ENCODE peak calls at places on chromosomes 5 and 9, in seven cellular contexts. One of them, this sample, is unnamed.

GRCh38 chr5:109855056-109855455 is 165.3 kb downstream of the MAN2A1 start:
- DNase-seq in epithelial cell of esophagus: peak
- DNase-seq in aorta: no peak
- DNase-seq in right lobe of liver: no peak
- DNase-seq in cardiac muscle cell: no peak
- DNase-seq in tibial artery: no peak
- DNase-seq in right atrium auricular region: no peak
- DNase-seq in this sample: no peak

GRCh38 chr5:109718216-109718615 is 28.5 kb downstream of the MAN2A1 start:
- DNase-seq in epithelial cell of esophagus: peak
- DNase-seq in aorta: no peak
- DNase-seq in right lobe of liver: no peak
- DNase-seq in cardiac muscle cell: no peak
- DNase-seq in tibial artery: no peak
- DNase-seq in right atrium auricular region: no peak
- DNase-seq in this sample: no peak

GRCh38 chr5:89133975-89134374 is 251.0 kb upstream of the MEF2C start:
- DNase-seq in epithelial cell of esophagus: no peak
- DNase-seq in aorta: no peak
- DNase-seq in right lobe of liver: no peak
- DNase-seq in cardiac muscle cell: no peak
- DNase-seq in tibial artery: no peak
- DNase-seq in right atrium auricular region: no peak
- DNase-seq in this sample: no peak

GRCh38 chr5:32679218-32679617 is 31.9 kb upstream of the NPR3 start:
- DNase-seq in epithelial cell of esophagus: peak
- DNase-seq in aorta: no peak
- DNase-seq in right lobe of liver: no peak
- DNase-seq in cardiac muscle cell: no peak
- DNase-seq in tibial artery: no peak
- DNase-seq in right atrium auricular region: no peak
- DNase-seq in this sample: no peak

GRCh38 chr5:16457853-16458252 is 7.7 kb downstream of the ZNF622 start:
- DNase-seq in epithelial cell of esophagus: no peak
- DNase-seq in aorta: no peak
- DNase-seq in right lobe of liver: no peak
- DNase-seq in cardiac muscle cell: no peak
- DNase-seq in tibial artery: no peak
- DNase-seq in right atrium auricular region: no peak
- DNase-seq in this sample: no peak

GRCh38 chr5:142492781-142493281 is 168.0 kb upstream of the SPRY4 start:
- DNase-seq in epithelial cell of esophagus: no peak
- DNase-seq in aorta: no peak
- DNase-seq in right lobe of liver: no peak
- DNase-seq in cardiac muscle cell: no peak
- DNase-seq in tibial artery: no peak
- DNase-seq in right atrium auricular region: no peak
- DNase-seq in this sample: no peak

GRCh38 chr5:124712724-124713305 is 33.6 kb downstream of the ZNF608 start:
- DNase-seq in epithelial cell of esophagus: no peak
- DNase-seq in aorta: no peak
- DNase-seq in right lobe of liver: no peak
- DNase-seq in cardiac muscle cell: no peak
- DNase-seq in tibial artery: no peak
- DNase-seq in right atrium auricular region: no peak
- DNase-seq in this sample: no peak

GRCh38 chr5:91058155-91058554 is 325.0 kb downstream of the ARRDC3 start:
- DNase-seq in epithelial cell of esophagus: peak
- DNase-seq in aorta: no peak
- DNase-seq in right lobe of liver: no peak
- DNase-seq in cardiac muscle cell: peak
- DNase-seq in tibial artery: no peak
- DNase-seq in right atrium auricular region: no peak
- DNase-seq in this sample: no peak

GRCh38 chr9:128389395-128390149 is 18.4 kb downstream of the URM1 start:
- DNase-seq in epithelial cell of esophagus: no peak
- DNase-seq in aorta: no peak
- DNase-seq in right lobe of liver: no peak
- DNase-seq in cardiac muscle cell: peak
- DNase-seq in tibial artery: no peak
- DNase-seq in right atrium auricular region: no peak
- DNase-seq in this sample: no peak

GRCh38 chr5:153551537-153552079 is 61.1 kb downstream of the GRIA1 start:
- DNase-seq in epithelial cell of esophagus: peak
- DNase-seq in aorta: no peak
- DNase-seq in right lobe of liver: no peak
- DNase-seq in cardiac muscle cell: no peak
- DNase-seq in tibial artery: no peak
- DNase-seq in right atrium auricular region: no peak
- DNase-seq in this sample: no peak

GRCh38 chr5:1419476-1420210 is 25.6 kb downstream of the SLC6A3 start:
- DNase-seq in epithelial cell of esophagus: no peak
- DNase-seq in aorta: peak
- DNase-seq in right lobe of liver: peak
- DNase-seq in cardiac muscle cell: no peak
- DNase-seq in tibial artery: no peak
- DNase-seq in right atrium auricular region: no peak
- DNase-seq in this sample: no peak

GRCh38 chr5:80921026-80921425 is 39.1 kb upstream of the RASGRF2 start:
- DNase-seq in epithelial cell of esophagus: peak
- DNase-seq in aorta: no peak
- DNase-seq in right lobe of liver: no peak
- DNase-seq in cardiac muscle cell: peak
- DNase-seq in tibial artery: no peak
- DNase-seq in right atrium auricular region: no peak
- DNase-seq in this sample: no peak

GRCh38 chr9:126523621-126524111 is 90.1 kb upstream of the LMX1B start:
- DNase-seq in epithelial cell of esophagus: no peak
- DNase-seq in aorta: peak
- DNase-seq in right lobe of liver: no peak
- DNase-seq in cardiac muscle cell: no peak
- DNase-seq in tibial artery: peak
- DNase-seq in right atrium auricular region: peak
- DNase-seq in this sample: no peak

GRCh38 chr5:134550271-134551214 is 25.1 kb downstream of the JADE2 start:
- DNase-seq in epithelial cell of esophagus: no peak
- DNase-seq in aorta: no peak
- DNase-seq in right lobe of liver: no peak
- DNase-seq in cardiac muscle cell: no peak
- DNase-seq in tibial artery: no peak
- DNase-seq in right atrium auricular region: no peak
- DNase-seq in this sample: peak

GRCh38 chr5:6787941-6788340 is 74.7 kb downstream of the TENT4A start:
- DNase-seq in epithelial cell of esophagus: no peak
- DNase-seq in aorta: no peak
- DNase-seq in right lobe of liver: no peak
- DNase-seq in cardiac muscle cell: no peak
- DNase-seq in tibial artery: no peak
- DNase-seq in right atrium auricular region: no peak
- DNase-seq in this sample: no peak

GRCh38 chr5:112535339-112535738 is 116.3 kb upstream of the EPB41L4A start:
- DNase-seq in epithelial cell of esophagus: no peak
- DNase-seq in aorta: no peak
- DNase-seq in right lobe of liver: no peak
- DNase-seq in cardiac muscle cell: no peak
- DNase-seq in tibial artery: no peak
- DNase-seq in right atrium auricular region: no peak
- DNase-seq in this sample: no peak

GRCh38 chr9:104844710-104845109 is 80.8 kb downstream of the NIPSNAP3B start:
- DNase-seq in epithelial cell of esophagus: peak
- DNase-seq in aorta: no peak
- DNase-seq in right lobe of liver: no peak
- DNase-seq in cardiac muscle cell: no peak
- DNase-seq in tibial artery: no peak
- DNase-seq in right atrium auricular region: no peak
- DNase-seq in this sample: no peak

GRCh38 chr5:154473581-154474266 is 4.3 kb downstream of the HAND1 start:
- DNase-seq in epithelial cell of esophagus: no peak
- DNase-seq in aorta: no peak
- DNase-seq in right lobe of liver: no peak
- DNase-seq in cardiac muscle cell: no peak
- DNase-seq in tibial artery: no peak
- DNase-seq in right atrium auricular region: no peak
- DNase-seq in this sample: no peak

GRCh38 chr5:107253246-107253645 is 417.5 kb downstream of the EFNA5 start:
- DNase-seq in epithelial cell of esophagus: no peak
- DNase-seq in aorta: no peak
- DNase-seq in right lobe of liver: no peak
- DNase-seq in cardiac muscle cell: no peak
- DNase-seq in tibial artery: no peak
- DNase-seq in right atrium auricular region: no peak
- DNase-seq in this sample: no peak
- H3K4me3 ChIP-seq in epithelial cell of esophagus: no peak
- H3K4me3 ChIP-seq in aorta: no peak
- H3K4me3 ChIP-seq in right lobe of liver: no peak
- H3K4me3 ChIP-seq in cardiac muscle cell: no peak
- H3K4me3 ChIP-seq in tibial artery: no peak
- H3K4me3 ChIP-seq in right atrium auricular region: no peak
- H3K4me3 ChIP-seq in this sample: no peak

DNA sequence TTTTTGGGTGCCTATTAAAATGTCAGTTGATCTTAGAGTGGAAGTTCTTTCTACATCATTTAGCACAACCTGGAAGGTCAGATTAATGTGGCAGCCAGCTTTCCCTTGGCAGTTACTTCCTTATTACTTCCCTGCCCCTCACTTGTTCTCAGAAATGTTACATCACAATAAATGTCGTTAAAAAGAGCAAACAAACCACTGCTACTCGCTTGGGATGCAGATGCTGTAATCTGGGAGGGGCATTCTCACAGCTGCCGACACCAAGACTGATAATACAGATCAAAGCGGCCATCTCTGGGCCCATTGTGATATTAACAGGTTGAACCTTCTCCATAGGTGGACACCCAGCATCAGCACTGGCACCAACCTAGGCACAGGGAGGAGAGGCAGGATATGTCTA is 29.3 kb downstream of the PLAC8L1 start:
- DNase-seq in epithelial cell of esophagus: no peak
- DNase-seq in aorta: no peak
- DNase-seq in right lobe of liver: no peak
- DNase-seq in cardiac muscle cell: no peak
- DNase-seq in tibial artery: no peak
- DNase-seq in right atrium auricular region: no peak
- DNase-seq in this sample: no peak
- H3K4me3 ChIP-seq in epithelial cell of esophagus: no peak
- H3K4me3 ChIP-seq in aorta: no peak
- H3K4me3 ChIP-seq in right lobe of liver: no peak
- H3K4me3 ChIP-seq in cardiac muscle cell: no peak
- H3K4me3 ChIP-seq in tibial artery: no peak
- H3K4me3 ChIP-seq in right atrium auricular region: no peak
- H3K4me3 ChIP-seq in this sample: no peak

GRCh38 chr9:70921126-70921525 is 200.3 kb downstream of the TRPM3 start:
- DNase-seq in epithelial cell of esophagus: peak
- DNase-seq in aorta: no peak
- DNase-seq in right lobe of liver: no peak
- DNase-seq in cardiac muscle cell: no peak
- DNase-seq in tibial artery: no peak
- DNase-seq in right atrium auricular region: no peak
- DNase-seq in this sample: no peak

GRCh38 chr9:70923941-70924340 is 197.5 kb downstream of the TRPM3 start:
- DNase-seq in epithelial cell of esophagus: no peak
- DNase-seq in aorta: no peak
- DNase-seq in right lobe of liver: no peak
- DNase-seq in cardiac muscle cell: no peak
- DNase-seq in tibial artery: no peak
- DNase-seq in right atrium auricular region: no peak
- DNase-seq in this sample: no peak

GRCh38 chr9:70924905-70925547 is 196.4 kb downstream of the TRPM3 start:
- DNase-seq in epithelial cell of esophagus: peak
- DNase-seq in aorta: no peak
- DNase-seq in right lobe of liver: no peak
- DNase-seq in cardiac muscle cell: peak
- DNase-seq in tibial artery: peak
- DNase-seq in right atrium auricular region: no peak
- DNase-seq in this sample: no peak

DNA sequence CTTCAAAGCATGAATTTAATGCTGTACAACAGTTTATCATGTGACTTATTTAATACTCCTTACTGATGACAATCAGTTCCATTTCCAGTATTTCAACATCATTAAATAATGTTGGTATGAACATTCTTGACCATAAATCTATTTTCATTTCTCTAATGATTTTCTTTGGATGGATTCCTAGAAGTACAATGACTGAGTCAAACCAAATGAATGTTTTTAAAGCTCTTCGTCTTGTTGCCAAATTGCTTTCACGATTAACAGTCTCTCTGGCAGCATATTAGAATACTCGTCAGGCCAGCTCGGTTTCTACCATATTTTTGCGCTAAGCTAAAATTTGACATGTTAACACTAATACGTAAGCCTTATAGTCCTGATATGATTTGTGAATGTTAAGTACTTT is 197.0 kb downstream of the TRPM3 start:
- DNase-seq in epithelial cell of esophagus: peak
- DNase-seq in aorta: no peak
- DNase-seq in right lobe of liver: no peak
- DNase-seq in cardiac muscle cell: no peak
- DNase-seq in tibial artery: no peak
- DNase-seq in right atrium auricular region: no peak
- DNase-seq in this sample: no peak
- H3K4me3 ChIP-seq in epithelial cell of esophagus: no peak
- H3K4me3 ChIP-seq in aorta: peak
- H3K4me3 ChIP-seq in right lobe of liver: no peak
- H3K4me3 ChIP-seq in cardiac muscle cell: no peak
- H3K4me3 ChIP-seq in tibial artery: peak
- H3K4me3 ChIP-seq in right atrium auricular region: no peak
- H3K4me3 ChIP-seq in this sample: peak

GRCh38 chr5:172573986-172574844 is 66.8 kb upstream of the NEURL1B start:
- DNase-seq in epithelial cell of esophagus: no peak
- DNase-seq in aorta: no peak
- DNase-seq in right lobe of liver: no peak
- DNase-seq in cardiac muscle cell: no peak
- DNase-seq in tibial artery: no peak
- DNase-seq in right atrium auricular region: no peak
- DNase-seq in this sample: peak

GRCh38 chr5:172577510-172577909 is 63.6 kb upstream of the NEURL1B start:
- DNase-seq in epithelial cell of esophagus: no peak
- DNase-seq in aorta: no peak
- DNase-seq in right lobe of liver: no peak
- DNase-seq in cardiac muscle cell: no peak
- DNase-seq in tibial artery: no peak
- DNase-seq in right atrium auricular region: no peak
- DNase-seq in this sample: no peak

GRCh38 chr5:172574845-172575170 is 66.3 kb upstream of the NEURL1B start:
- DNase-seq in epithelial cell of esophagus: no peak
- DNase-seq in aorta: no peak
- DNase-seq in right lobe of liver: no peak
- DNase-seq in cardiac muscle cell: no peak
- DNase-seq in tibial artery: no peak
- DNase-seq in right atrium auricular region: no peak
- DNase-seq in this sample: peak

GRCh38 chr5:172575816-172576215 is 65.2 kb upstream of the NEURL1B start:
- DNase-seq in epithelial cell of esophagus: no peak
- DNase-seq in aorta: peak
- DNase-seq in right lobe of liver: no peak
- DNase-seq in cardiac muscle cell: no peak
- DNase-seq in tibial artery: no peak
- DNase-seq in right atrium auricular region: no peak
- DNase-seq in this sample: no peak

DNA sequence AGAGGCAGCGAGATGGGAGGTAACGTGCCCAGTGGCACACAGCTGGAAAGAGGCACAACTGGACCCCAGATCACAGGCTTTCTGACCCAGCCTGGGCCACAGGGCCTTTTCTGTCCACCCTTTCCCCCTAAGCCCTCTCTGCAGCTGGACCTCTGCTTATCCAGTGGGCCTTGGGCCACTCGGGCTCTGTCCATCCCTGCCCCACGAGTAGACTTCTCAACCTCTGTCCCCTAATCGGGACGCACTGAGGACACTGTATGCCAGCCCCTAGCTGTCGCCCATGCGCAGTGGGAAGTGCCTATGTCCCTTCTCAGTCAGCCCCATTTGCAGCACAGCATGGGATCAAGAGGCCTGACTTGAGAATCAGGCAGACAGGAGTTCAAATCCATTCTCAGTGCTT is 65.6 kb upstream of the NEURL1B start:
- DNase-seq in epithelial cell of esophagus: no peak
- DNase-seq in aorta: no peak
- DNase-seq in right lobe of liver: no peak
- DNase-seq in cardiac muscle cell: no peak
- DNase-seq in tibial artery: no peak
- DNase-seq in right atrium auricular region: no peak
- DNase-seq in this sample: no peak
- H3K4me3 ChIP-seq in epithelial cell of esophagus: no peak
- H3K4me3 ChIP-seq in aorta: no peak
- H3K4me3 ChIP-seq in right lobe of liver: no peak
- H3K4me3 ChIP-seq in cardiac muscle cell: no peak
- H3K4me3 ChIP-seq in tibial artery: no peak
- H3K4me3 ChIP-seq in right atrium auricular region: no peak
- H3K4me3 ChIP-seq in this sample: no peak